ENCODE peak calls at places on chromosome 14, in nine cellular contexts. One of them, this sample, is unnamed.

GRCh38 chr14:62003701-62004100 is 241.5 kb downstream of the SNAPC1 start:
- DNase-seq in lung microvascular endothelial cell: no peak
- DNase-seq in GDM1: no peak
- DNase-seq in AG04450: no peak
- DNase-seq in stimulated activated CD4-positive, alpha-beta T cell treated with anti-CD3 and anti-CD28 coated beads, Interleukin-4, amount 100 ng/mL, for 48 hours: no peak
- DNase-seq in activated T-cell treated with anti-CD3 and anti-CD28 coated beads for 1 hour: no peak
- DNase-seq in retina: no peak
- DNase-seq in LHCN-M2: no peak
- DNase-seq in CD4-positive, alpha-beta memory T cell: no peak
- DNase-seq in this sample: no peak

GRCh38 chr14:74552623-74553022 is 59.1 kb downstream of the ISCA2 start:
- DNase-seq in lung microvascular endothelial cell: peak
- DNase-seq in GDM1: no peak
- DNase-seq in AG04450: no peak
- DNase-seq in stimulated activated CD4-positive, alpha-beta T cell treated with anti-CD3 and anti-CD28 coated beads, Interleukin-4, amount 100 ng/mL, for 48 hours: no peak
- DNase-seq in activated T-cell treated with anti-CD3 and anti-CD28 coated beads for 1 hour: no peak
- DNase-seq in retina: no peak
- DNase-seq in LHCN-M2: no peak
- DNase-seq in CD4-positive, alpha-beta memory T cell: no peak
- DNase-seq in this sample: no peak

GRCh38 chr14:21309238-21309636 is 29.4 kb downstream of the RPGRIP1 start:
- DNase-seq in lung microvascular endothelial cell: no peak
- DNase-seq in GDM1: no peak
- DNase-seq in AG04450: no peak
- DNase-seq in stimulated activated CD4-positive, alpha-beta T cell treated with anti-CD3 and anti-CD28 coated beads, Interleukin-4, amount 100 ng/mL, for 48 hours: no peak
- DNase-seq in activated T-cell treated with anti-CD3 and anti-CD28 coated beads for 1 hour: no peak
- DNase-seq in retina: no peak
- DNase-seq in LHCN-M2: no peak
- DNase-seq in CD4-positive, alpha-beta memory T cell: no peak
- DNase-seq in this sample: no peak

GRCh38 chr14:71387753-71388152 is 480.5 kb downstream of the PCNX1 start:
- DNase-seq in lung microvascular endothelial cell: no peak
- DNase-seq in GDM1: no peak
- DNase-seq in AG04450: no peak
- DNase-seq in stimulated activated CD4-positive, alpha-beta T cell treated with anti-CD3 and anti-CD28 coated beads, Interleukin-4, amount 100 ng/mL, for 48 hours: no peak
- DNase-seq in activated T-cell treated with anti-CD3 and anti-CD28 coated beads for 1 hour: no peak
- DNase-seq in retina: no peak
- DNase-seq in LHCN-M2: no peak
- DNase-seq in CD4-positive, alpha-beta memory T cell: no peak
- DNase-seq in this sample: no peak

GRCh38 chr14:104126753-104127152 is 11.6 kb upstream of the KIF26A start:
- DNase-seq in lung microvascular endothelial cell: no peak
- DNase-seq in GDM1: no peak
- DNase-seq in AG04450: no peak
- DNase-seq in stimulated activated CD4-positive, alpha-beta T cell treated with anti-CD3 and anti-CD28 coated beads, Interleukin-4, amount 100 ng/mL, for 48 hours: no peak
- DNase-seq in activated T-cell treated with anti-CD3 and anti-CD28 coated beads for 1 hour: no peak
- DNase-seq in retina: no peak
- DNase-seq in LHCN-M2: no peak
- DNase-seq in CD4-positive, alpha-beta memory T cell: no peak
- DNase-seq in this sample: no peak

GRCh38 chr14:78170203-78170602 is at the start of gene NRXN3:
- DNase-seq in lung microvascular endothelial cell: no peak
- DNase-seq in GDM1: no peak
- DNase-seq in AG04450: no peak
- DNase-seq in stimulated activated CD4-positive, alpha-beta T cell treated with anti-CD3 and anti-CD28 coated beads, Interleukin-4, amount 100 ng/mL, for 48 hours: no peak
- DNase-seq in activated T-cell treated with anti-CD3 and anti-CD28 coated beads for 1 hour: no peak
- DNase-seq in retina: peak
- DNase-seq in LHCN-M2: no peak
- DNase-seq in CD4-positive, alpha-beta memory T cell: no peak
- DNase-seq in this sample: no peak

GRCh38 chr14:62436256-62436655 is 609.0 kb downstream of the KCNH5 start:
- DNase-seq in lung microvascular endothelial cell: no peak
- DNase-seq in GDM1: no peak
- DNase-seq in AG04450: no peak
- DNase-seq in stimulated activated CD4-positive, alpha-beta T cell treated with anti-CD3 and anti-CD28 coated beads, Interleukin-4, amount 100 ng/mL, for 48 hours: no peak
- DNase-seq in activated T-cell treated with anti-CD3 and anti-CD28 coated beads for 1 hour: no peak
- DNase-seq in retina: no peak
- DNase-seq in LHCN-M2: no peak
- DNase-seq in CD4-positive, alpha-beta memory T cell: no peak
- DNase-seq in this sample: no peak

GRCh38 chr14:31834616-31835015 is 242.5 kb upstream of the ARHGAP5 start:
- DNase-seq in lung microvascular endothelial cell: peak
- DNase-seq in GDM1: no peak
- DNase-seq in AG04450: no peak
- DNase-seq in stimulated activated CD4-positive, alpha-beta T cell treated with anti-CD3 and anti-CD28 coated beads, Interleukin-4, amount 100 ng/mL, for 48 hours: no peak
- DNase-seq in activated T-cell treated with anti-CD3 and anti-CD28 coated beads for 1 hour: no peak
- DNase-seq in retina: no peak
- DNase-seq in LHCN-M2: peak
- DNase-seq in CD4-positive, alpha-beta memory T cell: no peak
- DNase-seq in this sample: no peak

GRCh38 chr14:52473557-52473956 is 78.7 kb downstream of the TXNDC16 start:
- DNase-seq in lung microvascular endothelial cell: peak
- DNase-seq in GDM1: no peak
- DNase-seq in AG04450: no peak
- DNase-seq in stimulated activated CD4-positive, alpha-beta T cell treated with anti-CD3 and anti-CD28 coated beads, Interleukin-4, amount 100 ng/mL, for 48 hours: no peak
- DNase-seq in activated T-cell treated with anti-CD3 and anti-CD28 coated beads for 1 hour: no peak
- DNase-seq in retina: no peak
- DNase-seq in LHCN-M2: peak
- DNase-seq in CD4-positive, alpha-beta memory T cell: peak
- DNase-seq in this sample: no peak

GRCh38 chr14:23093993-23094665 is 807 bp downstream of the ACIN1 start:
- DNase-seq in lung microvascular endothelial cell: no peak
- DNase-seq in GDM1: no peak
- DNase-seq in AG04450: no peak
- DNase-seq in stimulated activated CD4-positive, alpha-beta T cell treated with anti-CD3 and anti-CD28 coated beads, Interleukin-4, amount 100 ng/mL, for 48 hours: no peak
- DNase-seq in activated T-cell treated with anti-CD3 and anti-CD28 coated beads for 1 hour: no peak
- DNase-seq in retina: no peak
- DNase-seq in LHCN-M2: no peak
- DNase-seq in CD4-positive, alpha-beta memory T cell: peak
- DNase-seq in this sample: no peak

GRCh38 chr14:92880851-92881250 is 42.1 kb upstream of the CHGA start:
- DNase-seq in lung microvascular endothelial cell: peak
- DNase-seq in GDM1: no peak
- DNase-seq in AG04450: no peak
- DNase-seq in stimulated activated CD4-positive, alpha-beta T cell treated with anti-CD3 and anti-CD28 coated beads, Interleukin-4, amount 100 ng/mL, for 48 hours: no peak
- DNase-seq in activated T-cell treated with anti-CD3 and anti-CD28 coated beads for 1 hour: no peak
- DNase-seq in retina: peak
- DNase-seq in LHCN-M2: peak
- DNase-seq in CD4-positive, alpha-beta memory T cell: no peak
- DNase-seq in this sample: no peak

GRCh38 chr14:81449114-81449513 is 49.0 kb upstream of the STON2 start:
- DNase-seq in lung microvascular endothelial cell: no peak
- DNase-seq in GDM1: no peak
- DNase-seq in AG04450: no peak
- DNase-seq in stimulated activated CD4-positive, alpha-beta T cell treated with anti-CD3 and anti-CD28 coated beads, Interleukin-4, amount 100 ng/mL, for 48 hours: no peak
- DNase-seq in activated T-cell treated with anti-CD3 and anti-CD28 coated beads for 1 hour: no peak
- DNase-seq in retina: no peak
- DNase-seq in LHCN-M2: no peak
- DNase-seq in CD4-positive, alpha-beta memory T cell: no peak
- DNase-seq in this sample: no peak

GRCh38 chr14:59482471-59483331 is 1.5 kb downstream of the L3HYPDH start:
- DNase-seq in lung microvascular endothelial cell: peak
- DNase-seq in GDM1: no peak
- DNase-seq in AG04450: peak
- DNase-seq in stimulated activated CD4-positive, alpha-beta T cell treated with anti-CD3 and anti-CD28 coated beads, Interleukin-4, amount 100 ng/mL, for 48 hours: no peak
- DNase-seq in activated T-cell treated with anti-CD3 and anti-CD28 coated beads for 1 hour: no peak
- DNase-seq in retina: no peak
- DNase-seq in LHCN-M2: peak
- DNase-seq in CD4-positive, alpha-beta memory T cell: no peak
- DNase-seq in this sample: no peak

GRCh38 chr14:35079742-35080141 is 33.7 kb downstream of the FAM177A1 start:
- DNase-seq in lung microvascular endothelial cell: no peak
- DNase-seq in GDM1: no peak
- DNase-seq in AG04450: no peak
- DNase-seq in stimulated activated CD4-positive, alpha-beta T cell treated with anti-CD3 and anti-CD28 coated beads, Interleukin-4, amount 100 ng/mL, for 48 hours: no peak
- DNase-seq in activated T-cell treated with anti-CD3 and anti-CD28 coated beads for 1 hour: no peak
- DNase-seq in retina: no peak
- DNase-seq in LHCN-M2: no peak
- DNase-seq in CD4-positive, alpha-beta memory T cell: no peak
- DNase-seq in this sample: no peak

GRCh38 chr14:89247457-89248122 is 169.4 kb downstream of the FOXN3 start:
- DNase-seq in lung microvascular endothelial cell: no peak
- DNase-seq in GDM1: no peak
- DNase-seq in AG04450: no peak
- DNase-seq in stimulated activated CD4-positive, alpha-beta T cell treated with anti-CD3 and anti-CD28 coated beads, Interleukin-4, amount 100 ng/mL, for 48 hours: no peak
- DNase-seq in activated T-cell treated with anti-CD3 and anti-CD28 coated beads for 1 hour: no peak
- DNase-seq in retina: no peak
- DNase-seq in LHCN-M2: no peak
- DNase-seq in CD4-positive, alpha-beta memory T cell: no peak
- DNase-seq in this sample: no peak

GRCh38 chr14:91873476-91874265 is 6.3 kb upstream of the TC2N start:
- DNase-seq in lung microvascular endothelial cell: no peak
- DNase-seq in GDM1: no peak
- DNase-seq in AG04450: no peak
- DNase-seq in stimulated activated CD4-positive, alpha-beta T cell treated with anti-CD3 and anti-CD28 coated beads, Interleukin-4, amount 100 ng/mL, for 48 hours: peak
- DNase-seq in activated T-cell treated with anti-CD3 and anti-CD28 coated beads for 1 hour: peak
- DNase-seq in retina: no peak
- DNase-seq in LHCN-M2: no peak
- DNase-seq in CD4-positive, alpha-beta memory T cell: peak
- DNase-seq in this sample: peak

GRCh38 chr14:77710364-77710763 is 2.5 kb downstream of the SLIRP start:
- DNase-seq in lung microvascular endothelial cell: no peak
- DNase-seq in GDM1: no peak
- DNase-seq in AG04450: no peak
- DNase-seq in stimulated activated CD4-positive, alpha-beta T cell treated with anti-CD3 and anti-CD28 coated beads, Interleukin-4, amount 100 ng/mL, for 48 hours: no peak
- DNase-seq in activated T-cell treated with anti-CD3 and anti-CD28 coated beads for 1 hour: no peak
- DNase-seq in retina: no peak
- DNase-seq in LHCN-M2: no peak
- DNase-seq in CD4-positive, alpha-beta memory T cell: no peak
- DNase-seq in this sample: no peak

GRCh38 chr14:80567905-80568512 is 356.7 kb upstream of the DIO2 start:
- DNase-seq in lung microvascular endothelial cell: no peak
- DNase-seq in GDM1: no peak
- DNase-seq in AG04450: peak
- DNase-seq in stimulated activated CD4-positive, alpha-beta T cell treated with anti-CD3 and anti-CD28 coated beads, Interleukin-4, amount 100 ng/mL, for 48 hours: no peak
- DNase-seq in activated T-cell treated with anti-CD3 and anti-CD28 coated beads for 1 hour: no peak
- DNase-seq in retina: no peak
- DNase-seq in LHCN-M2: no peak
- DNase-seq in CD4-positive, alpha-beta memory T cell: no peak
- DNase-seq in this sample: no peak

GRCh38 chr14:104993808-104994591 is 8.4 kb downstream of the CLBA1 start:
- DNase-seq in lung microvascular endothelial cell: no peak
- DNase-seq in GDM1: no peak
- DNase-seq in AG04450: no peak
- DNase-seq in stimulated activated CD4-positive, alpha-beta T cell treated with anti-CD3 and anti-CD28 coated beads, Interleukin-4, amount 100 ng/mL, for 48 hours: no peak
- DNase-seq in activated T-cell treated with anti-CD3 and anti-CD28 coated beads for 1 hour: no peak
- DNase-seq in retina: no peak
- DNase-seq in LHCN-M2: peak
- DNase-seq in CD4-positive, alpha-beta memory T cell: no peak
- DNase-seq in this sample: no peak

GRCh38 chr14:76908834-76909233 is 82.6 kb downstream of the LRRC74A start:
- DNase-seq in lung microvascular endothelial cell: peak
- DNase-seq in GDM1: peak
- DNase-seq in AG04450: no peak
- DNase-seq in stimulated activated CD4-positive, alpha-beta T cell treated with anti-CD3 and anti-CD28 coated beads, Interleukin-4, amount 100 ng/mL, for 48 hours: no peak
- DNase-seq in activated T-cell treated with anti-CD3 and anti-CD28 coated beads for 1 hour: no peak
- DNase-seq in retina: no peak
- DNase-seq in LHCN-M2: peak
- DNase-seq in CD4-positive, alpha-beta memory T cell: peak
- DNase-seq in this sample: no peak

GRCh38 chr14:77151245-77151644 is 9.7 kb upstream of the ZDHHC22 start:
- DNase-seq in lung microvascular endothelial cell: peak
- DNase-seq in GDM1: no peak
- DNase-seq in AG04450: no peak
- DNase-seq in stimulated activated CD4-positive, alpha-beta T cell treated with anti-CD3 and anti-CD28 coated beads, Interleukin-4, amount 100 ng/mL, for 48 hours: no peak
- DNase-seq in activated T-cell treated with anti-CD3 and anti-CD28 coated beads for 1 hour: no peak
- DNase-seq in retina: peak
- DNase-seq in LHCN-M2: no peak
- DNase-seq in CD4-positive, alpha-beta memory T cell: no peak
- DNase-seq in this sample: no peak

GRCh38 chr14:94081386-94081820 is 293 bp downstream of the IFI27L1 start:
- DNase-seq in lung microvascular endothelial cell: no peak
- DNase-seq in GDM1: no peak
- DNase-seq in AG04450: no peak
- DNase-seq in stimulated activated CD4-positive, alpha-beta T cell treated with anti-CD3 and anti-CD28 coated beads, Interleukin-4, amount 100 ng/mL, for 48 hours: no peak
- DNase-seq in activated T-cell treated with anti-CD3 and anti-CD28 coated beads for 1 hour: no peak
- DNase-seq in retina: no peak
- DNase-seq in LHCN-M2: peak
- DNase-seq in CD4-positive, alpha-beta memory T cell: no peak
- DNase-seq in this sample: no peak

GRCh38 chr14:61927521-61927920 is 165.3 kb downstream of the SNAPC1 start:
- DNase-seq in lung microvascular endothelial cell: no peak
- DNase-seq in GDM1: no peak
- DNase-seq in AG04450: peak
- DNase-seq in stimulated activated CD4-positive, alpha-beta T cell treated with anti-CD3 and anti-CD28 coated beads, Interleukin-4, amount 100 ng/mL, for 48 hours: no peak
- DNase-seq in activated T-cell treated with anti-CD3 and anti-CD28 coated beads for 1 hour: no peak
- DNase-seq in retina: no peak
- DNase-seq in LHCN-M2: peak
- DNase-seq in CD4-positive, alpha-beta memory T cell: no peak
- DNase-seq in this sample: no peak

GRCh38 chr14:60163741-60164140 is 1.5 kb downstream of the DHRS7 start:
- DNase-seq in lung microvascular endothelial cell: no peak
- DNase-seq in GDM1: no peak
- DNase-seq in AG04450: no peak
- DNase-seq in stimulated activated CD4-positive, alpha-beta T cell treated with anti-CD3 and anti-CD28 coated beads, Interleukin-4, amount 100 ng/mL, for 48 hours: no peak
- DNase-seq in activated T-cell treated with anti-CD3 and anti-CD28 coated beads for 1 hour: no peak
- DNase-seq in retina: no peak
- DNase-seq in LHCN-M2: no peak
- DNase-seq in CD4-positive, alpha-beta memory T cell: no peak
- DNase-seq in this sample: no peak

GRCh38 chr14:74160763-74161162 is 76.0 kb downstream of the LIN52 start:
- DNase-seq in lung microvascular endothelial cell: no peak
- DNase-seq in GDM1: no peak
- DNase-seq in AG04450: no peak
- DNase-seq in stimulated activated CD4-positive, alpha-beta T cell treated with anti-CD3 and anti-CD28 coated beads, Interleukin-4, amount 100 ng/mL, for 48 hours: no peak
- DNase-seq in activated T-cell treated with anti-CD3 and anti-CD28 coated beads for 1 hour: no peak
- DNase-seq in retina: no peak
- DNase-seq in LHCN-M2: no peak
- DNase-seq in CD4-positive, alpha-beta memory T cell: no peak
- DNase-seq in this sample: no peak

GRCh38 chr14:53663709-53664108 is 292.9 kb downstream of the BMP4 start:
- DNase-seq in lung microvascular endothelial cell: peak
- DNase-seq in GDM1: no peak
- DNase-seq in AG04450: no peak
- DNase-seq in stimulated activated CD4-positive, alpha-beta T cell treated with anti-CD3 and anti-CD28 coated beads, Interleukin-4, amount 100 ng/mL, for 48 hours: no peak
- DNase-seq in activated T-cell treated with anti-CD3 and anti-CD28 coated beads for 1 hour: no peak
- DNase-seq in retina: peak
- DNase-seq in LHCN-M2: peak
- DNase-seq in CD4-positive, alpha-beta memory T cell: no peak
- DNase-seq in this sample: no peak

GRCh38 chr14:102848830-102849521 is 71.7 kb downstream of the TRAF3 start:
- DNase-seq in lung microvascular endothelial cell: peak
- DNase-seq in GDM1: no peak
- DNase-seq in AG04450: no peak
- DNase-seq in stimulated activated CD4-positive, alpha-beta T cell treated with anti-CD3 and anti-CD28 coated beads, Interleukin-4, amount 100 ng/mL, for 48 hours: no peak
- DNase-seq in activated T-cell treated with anti-CD3 and anti-CD28 coated beads for 1 hour: no peak
- DNase-seq in retina: no peak
- DNase-seq in LHCN-M2: no peak
- DNase-seq in CD4-positive, alpha-beta memory T cell: no peak
- DNase-seq in this sample: no peak

GRCh38 chr14:71725802-71726638 is 206.2 kb upstream of the RGS6 start:
- DNase-seq in lung microvascular endothelial cell: peak
- DNase-seq in GDM1: no peak
- DNase-seq in AG04450: no peak
- DNase-seq in stimulated activated CD4-positive, alpha-beta T cell treated with anti-CD3 and anti-CD28 coated beads, Interleukin-4, amount 100 ng/mL, for 48 hours: no peak
- DNase-seq in activated T-cell treated with anti-CD3 and anti-CD28 coated beads for 1 hour: no peak
- DNase-seq in retina: no peak
- DNase-seq in LHCN-M2: peak
- DNase-seq in CD4-positive, alpha-beta memory T cell: no peak
- DNase-seq in this sample: no peak

GRCh38 chr14:98909251-98909944 is 362.6 kb downstream of the BCL11B start:
- DNase-seq in lung microvascular endothelial cell: peak
- DNase-seq in GDM1: no peak
- DNase-seq in AG04450: no peak
- DNase-seq in stimulated activated CD4-positive, alpha-beta T cell treated with anti-CD3 and anti-CD28 coated beads, Interleukin-4, amount 100 ng/mL, for 48 hours: no peak
- DNase-seq in activated T-cell treated with anti-CD3 and anti-CD28 coated beads for 1 hour: no peak
- DNase-seq in retina: no peak
- DNase-seq in LHCN-M2: no peak
- DNase-seq in CD4-positive, alpha-beta memory T cell: no peak
- DNase-seq in this sample: no peak

GRCh38 chr14:40058916-40059897 is 627.0 kb upstream of the FBXO33 start:
- DNase-seq in lung microvascular endothelial cell: no peak
- DNase-seq in GDM1: no peak
- DNase-seq in AG04450: no peak
- DNase-seq in stimulated activated CD4-positive, alpha-beta T cell treated with anti-CD3 and anti-CD28 coated beads, Interleukin-4, amount 100 ng/mL, for 48 hours: no peak
- DNase-seq in activated T-cell treated with anti-CD3 and anti-CD28 coated beads for 1 hour: no peak
- DNase-seq in retina: no peak
- DNase-seq in LHCN-M2: no peak
- DNase-seq in CD4-positive, alpha-beta memory T cell: no peak
- DNase-seq in this sample: no peak

GRCh38 chr14:64126548-64126947 is 167.6 kb downstream of the ESR2 start:
- DNase-seq in lung microvascular endothelial cell: no peak
- DNase-seq in GDM1: no peak
- DNase-seq in AG04450: no peak
- DNase-seq in stimulated activated CD4-positive, alpha-beta T cell treated with anti-CD3 and anti-CD28 coated beads, Interleukin-4, amount 100 ng/mL, for 48 hours: no peak
- DNase-seq in activated T-cell treated with anti-CD3 and anti-CD28 coated beads for 1 hour: no peak
- DNase-seq in retina: no peak
- DNase-seq in LHCN-M2: no peak
- DNase-seq in CD4-positive, alpha-beta memory T cell: no peak
- DNase-seq in this sample: no peak

This sample was measured in GM12892.